ENCODE peak calls at places on chromosomes 7 and 10, in ten cellular contexts. N is GM06990, Y is GM23338, B is pancreas, C is AG09309, O is transverse colon, W is type B pancreatic cell, T is IMR-90, S is psoas muscle, P is fibroblast of lung. M is an unnamed sample.

GRCh38 chr10:99429521-99430095 is 816 bp downstream of the GOT1 start:
- DNase-seq in T (no peak), W (no peak), P (no peak), O (no peak), B (no peak), C (no peak), N (no peak), Y (peak), S (no peak), M (no peak)

GRCh38 chr7:9082203-9082602 is 648.8 kb downstream of the NXPH1 start:
- DNase-seq in B (no peak), T (no peak), N (no peak), P (no peak), Y (peak), C (no peak), O (no peak), S (no peak), W (no peak), M (no peak)

GRCh38 chr10:73576178-73576889 is 14.8 kb downstream of the USP54 start:
- DNase-seq in C (peak), W (no peak), S (no peak), B (peak), P (peak), O (no peak), T (peak), Y (no peak), N (no peak), M (no peak)

GRCh38 chr7:106289848-106290247 is 5.1 kb upstream of the NAMPT start:
- DNase-seq in T (peak), Y (no peak), C (no peak), W (no peak), P (peak), N (no peak), B (no peak), S (no peak), O (no peak), M (no peak)

GRCh38 chr10:131816157-131816775 is 84.5 kb upstream of the PPP2R2D start:
- DNase-seq in W (peak), T (no peak), Y (no peak), C (no peak), N (no peak), S (peak), O (no peak), B (peak), P (no peak), M (no peak)

GRCh38 chr7:154794147-154794780 is 208.7 kb downstream of the PAXIP1 start:
- DNase-seq in W (no peak), B (no peak), Y (no peak), P (no peak), N (peak), C (no peak), T (no peak), S (no peak), O (peak), M (no peak)

GRCh38 chr10:116450861-116451260 is 23.2 kb downstream of the PNLIPRP3 start:
- DNase-seq in W (no peak), S (no peak), O (no peak), T (no peak), B (no peak), C (no peak), Y (no peak), P (no peak), N (no peak), M (no peak)

GRCh38 chr7:99949645-99950228 is 20.3 kb upstream of the GJC3 start:
- DNase-seq in W (no peak), T (peak), C (no peak), Y (peak), N (no peak), B (no peak), P (peak), S (no peak), O (no peak), M (no peak)

GRCh38 chr7:123054357-123055133 is 59.0 kb upstream of the TAS2R16 start:
- DNase-seq in O (no peak), T (no peak), N (no peak), P (no peak), W (no peak), S (no peak), C (no peak), Y (peak), B (peak), M (no peak)

GRCh38 chr7:116083791-116084190 is 53.2 kb upstream of the TFEC start:
- DNase-seq in S (no peak), O (no peak), B (no peak), T (no peak), Y (no peak), P (no peak), N (no peak), C (no peak), W (no peak), M (no peak)

GRCh38 chr7:18337425-18337824 is 158.1 kb upstream of the HDAC9 start:
- DNase-seq in W (no peak), P (no peak), N (no peak), S (no peak), T (no peak), Y (no peak), B (no peak), C (no peak), O (no peak), M (no peak)

GRCh38 chr7:47102442-47102841 is 479.5 kb downstream of the TNS3 start:
- DNase-seq in W (no peak), P (no peak), T (no peak), Y (no peak), O (no peak), S (no peak), B (no peak), C (no peak), N (no peak), M (no peak)

GRCh38 chr7:140360697-140361229 is 37.6 kb downstream of the SLC37A3 start:
- DNase-seq in N (no peak), C (no peak), O (no peak), S (no peak), W (no peak), T (no peak), B (no peak), P (no peak), Y (no peak), M (no peak)

GRCh38 chr10:125531470-125531869 is 151.5 kb downstream of the TEX36 start:
- DNase-seq in N (no peak), W (no peak), C (no peak), O (no peak), Y (peak), P (peak), S (no peak), B (no peak), T (no peak), M (no peak)

GRCh38 chr10:22767859-22768258 is 53.5 kb upstream of the PIP4K2A start:
- DNase-seq in S (no peak), T (no peak), Y (no peak), O (no peak), N (no peak), B (no peak), W (no peak), P (no peak), C (no peak), M (no peak)

GRCh38 chr10:119598397-119598796 is 1.6 kb upstream of the TIAL1 start:
- DNase-seq in B (no peak), S (no peak), Y (no peak), C (no peak), W (no peak), O (no peak), T (no peak), P (no peak), N (no peak), M (no peak)

GRCh38 chr10:113960617-113961260 is 82.9 kb upstream of the ADRB1 start:
- DNase-seq in N (peak), W (no peak), O (peak), Y (peak), S (no peak), B (no peak), T (no peak), C (no peak), P (peak), M (no peak)

GRCh38 chr7:4939971-4940720 is 18.8 kb downstream of the MMD2 start:
- DNase-seq in Y (no peak), W (no peak), O (no peak), C (no peak), T (no peak), N (no peak), P (no peak), B (no peak), S (no peak), M (no peak)

GRCh38 chr7:106346678-106347217 is 62.0 kb upstream of the NAMPT start:
- DNase-seq in P (peak), O (no peak), S (no peak), W (no peak), N (peak), C (peak), Y (no peak), B (no peak), T (peak), M (no peak)

GRCh38 chr7:82305347-82306005 is 138.1 kb downstream of the CACNA2D1 start:
- DNase-seq in S (no peak), P (no peak), T (no peak), C (no peak), Y (peak), W (no peak), B (no peak), O (no peak), N (no peak), M (no peak)

GRCh38 chr10:66844176-66844947 is 81.5 kb upstream of the LRRTM3 start:
- DNase-seq in Y (no peak), S (no peak), C (no peak), B (no peak), N (no peak), O (no peak), P (no peak), T (no peak), W (no peak), M (no peak)

GRCh38 chr10:31645786-31646185 is 282.8 kb downstream of the ARHGAP12 start:
- DNase-seq in Y (no peak), O (no peak), B (no peak), W (no peak), S (no peak), P (peak), C (no peak), N (no peak), T (no peak), M (no peak)

GRCh38 chr7:95859434-95859833 is 87.1 kb downstream of the DYNC1I1 start:
- DNase-seq in Y (peak), B (no peak), W (no peak), O (no peak), C (peak), P (peak), S (no peak), N (no peak), T (peak), M (no peak)

GRCh38 chr7:148255333-148255732 is 335.2 kb upstream of the C7orf33 start:
- DNase-seq in O (no peak), S (no peak), W (no peak), N (no peak), B (no peak), P (no peak), Y (no peak), C (no peak), T (no peak), M (no peak)

GRCh38 chr7:13188236-13188635 is 500.8 kb downstream of the ARL4A start:
- DNase-seq in W (no peak), B (no peak), S (no peak), N (no peak), T (no peak), O (no peak), Y (no peak), C (no peak), P (no peak), M (no peak)

GRCh38 chr10:62230344-62231138 is 38.1 kb downstream of the RTKN2 start:
- DNase-seq in N (no peak), P (peak), S (no peak), B (no peak), Y (no peak), W (no peak), O (no peak), T (peak), C (peak), M (no peak)

GRCh38 chr10:104897679-104898078 is 256.6 kb downstream of the SORCS3 start:
- DNase-seq in Y (no peak), W (no peak), P (no peak), T (no peak), O (no peak), N (no peak), C (no peak), S (no peak), B (no peak), M (no peak)

GRCh38 chr10:116395223-116395985 is 32.2 kb upstream of the PNLIPRP3 start:
- DNase-seq in W (no peak), T (no peak), O (no peak), N (no peak), B (no peak), S (no peak), P (no peak), C (no peak), Y (no peak), M (no peak)

DNA sequence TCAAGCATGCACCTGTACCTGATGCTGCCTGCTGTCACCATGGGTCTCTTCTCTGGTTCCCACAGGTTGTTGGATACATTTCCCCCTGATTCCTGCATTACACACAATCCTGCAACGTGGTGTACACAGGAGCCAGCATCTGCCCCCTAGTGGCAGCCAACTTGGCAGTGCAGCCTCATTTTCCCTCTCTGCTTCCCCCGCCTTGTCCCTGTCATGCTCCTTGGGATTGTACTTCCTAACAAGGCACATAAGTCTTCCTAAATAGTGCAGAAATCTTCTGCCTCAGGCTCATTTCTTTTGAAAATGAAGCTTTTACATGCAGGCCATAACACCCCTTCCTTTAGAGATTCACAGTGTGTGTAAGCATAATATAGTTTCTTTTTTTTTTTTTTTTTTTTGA is 387.5 kb downstream of the CCSER2 start:
- DNase-seq in C (no peak), W (no peak), S (no peak), N (no peak), O (peak), P (no peak), B (no peak), T (peak), Y (peak), M (no peak)
- TF ChIP-seq CTCF in C (peak), W (peak), S (no peak), N (peak), O (peak), P (no peak), B (no peak), T (peak), Y (peak), M (no peak)

DNA sequence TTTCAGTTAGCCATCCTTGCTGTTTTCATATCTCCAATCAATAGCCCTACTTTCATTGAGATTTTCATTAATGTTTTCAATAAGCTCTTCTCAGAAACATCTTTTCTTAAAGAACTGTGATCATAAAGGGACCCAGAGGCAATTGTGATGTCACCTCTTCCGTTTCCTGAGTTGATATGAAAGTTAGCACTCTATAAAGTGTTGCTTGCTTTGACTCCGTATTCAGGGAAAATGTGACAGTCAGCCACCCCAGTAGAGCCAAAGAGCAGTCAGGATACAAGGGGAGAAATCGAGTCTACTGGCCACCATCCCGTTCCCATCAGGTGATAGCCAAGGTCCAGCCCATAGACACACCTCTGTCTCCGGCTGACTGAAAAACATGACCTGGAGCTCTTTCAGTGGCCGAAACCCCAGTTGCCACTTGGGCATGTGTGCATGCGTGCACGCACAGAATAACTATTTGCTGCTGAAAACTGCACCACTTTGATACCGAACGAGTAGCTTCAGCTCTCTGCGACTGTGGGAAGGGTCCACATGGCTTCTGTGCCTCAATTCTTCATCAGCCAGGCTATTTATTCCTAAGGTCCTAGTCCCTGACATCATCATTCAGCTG is 291.4 kb downstream of the USP6NL start:
- DNase-seq in Y (no peak), W (no peak), C (no peak), B (no peak), T (no peak), N (no peak), O (no peak), S (no peak), P (no peak), M (no peak)
- TF ChIP-seq CTCF in Y (no peak), W (no peak), C (no peak), B (no peak), T (no peak), N (no peak), O (no peak), S (no peak), P (no peak), M (no peak)

GRCh38 chr7:266851-267840 is 22.8 kb upstream of the FOXL3 start:
- DNase-seq in Y (peak), N (no peak), P (no peak), T (no peak), C (no peak), O (peak), S (peak), W (no peak), B (peak), M (no peak)
- TF ChIP-seq CTCF in Y (peak), N (no peak), P (peak), T (peak), C (peak), O (peak), S (peak), W (peak), B (peak), M (no peak)

GRCh38 chr10:63769367-63769766 is 248.2 kb downstream of the REEP3 start:
- DNase-seq in O (no peak), S (no peak), Y (no peak), T (no peak), C (no peak), B (no peak), P (no peak), W (no peak), N (no peak), M (no peak)

GRCh38 chr10:63770523-63770922 is 249.3 kb downstream of the REEP3 start:
- DNase-seq in S (no peak), N (no peak), Y (peak), B (no peak), P (no peak), C (no peak), O (no peak), T (no peak), W (no peak), M (no peak)

GRCh38 chr10:63765126-63765525 is 243.9 kb downstream of the REEP3 start:
- DNase-seq in B (no peak), Y (no peak), P (peak), N (no peak), W (no peak), O (no peak), T (peak), C (no peak), S (no peak), M (no peak)

GRCh38 chr10:63766766-63767505 is 245.7 kb downstream of the REEP3 start:
- DNase-seq in O (no peak), N (no peak), C (no peak), S (no peak), P (peak), Y (peak), B (no peak), W (no peak), T (peak), M (no peak)

GRCh38 chr10:63767512-63767911 is 246.3 kb downstream of the REEP3 start:
- DNase-seq in C (no peak), T (peak), O (no peak), Y (peak), N (no peak), S (no peak), W (no peak), P (peak), B (no peak), M (no peak)
- TF ChIP-seq CTCF in C (peak), T (peak), O (no peak), Y (peak), N (no peak), S (peak), W (peak), P (peak), B (no peak), M (no peak)

GRCh38 chr10:70265032-70265689 is 18.6 kb downstream of the NPFFR1 start:
- DNase-seq in C (no peak), Y (peak), W (no peak), B (peak), T (no peak), N (no peak), S (no peak), O (no peak), P (no peak), M (no peak)

GRCh38 chr10:70268376-70268775 is 15.4 kb downstream of the NPFFR1 start:
- DNase-seq in C (no peak), Y (no peak), S (no peak), T (no peak), P (no peak), N (no peak), W (no peak), O (no peak), B (no peak), M (no peak)

GRCh38 chr10:70266701-70267100 is 17.1 kb downstream of the NPFFR1 start:
- DNase-seq in N (no peak), C (no peak), O (no peak), S (no peak), T (no peak), Y (no peak), B (no peak), W (no peak), P (no peak), M (no peak)

GRCh38 chr10:70266056-70266455 is 17.7 kb downstream of the NPFFR1 start:
- DNase-seq in P (no peak), B (no peak), C (no peak), N (no peak), O (no peak), W (no peak), S (no peak), Y (no peak), T (no peak), M (no peak)

DNA sequence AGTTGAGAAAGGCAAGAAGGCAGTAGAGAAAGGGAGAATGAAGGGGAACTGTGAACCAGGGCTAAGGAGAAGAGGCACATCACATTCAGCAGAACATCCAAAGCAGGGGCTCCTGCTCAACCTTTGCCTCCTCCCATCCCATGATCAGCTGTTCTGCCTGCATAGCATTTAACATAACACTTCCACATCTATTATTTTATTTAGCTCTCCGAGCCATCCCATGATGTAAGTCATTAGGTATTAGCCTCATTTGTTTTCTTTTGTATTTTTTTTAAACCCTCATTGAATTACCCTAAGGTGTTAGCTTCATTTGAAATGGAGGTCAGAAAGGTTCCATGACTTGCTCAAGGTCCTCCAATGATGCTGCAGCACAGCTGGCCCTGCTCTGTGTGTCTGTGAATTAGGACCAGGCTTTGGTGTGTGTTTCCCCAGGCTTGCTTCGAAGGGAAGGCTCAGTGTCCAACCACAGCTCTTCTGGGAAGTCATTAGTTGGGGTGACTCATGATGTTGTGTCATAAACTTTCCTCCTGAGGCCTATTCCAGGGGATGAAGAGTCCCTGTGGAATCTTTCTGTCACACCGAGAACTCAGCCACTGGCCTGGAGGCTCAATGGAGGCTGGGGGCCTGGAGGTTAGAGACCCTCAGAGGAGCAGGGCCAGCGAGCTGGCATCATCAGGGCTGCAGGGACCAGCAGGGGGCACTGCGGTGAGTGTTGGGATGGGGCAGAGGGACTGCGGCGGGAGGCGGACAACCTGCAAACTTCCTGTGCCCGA is 16.5 kb downstream of the NPFFR1 start:
- DNase-seq in W (no peak), P (peak), S (no peak), C (peak), Y (peak), B (no peak), T (peak), N (no peak), O (peak), M (no peak)
- TF ChIP-seq CTCF in W (peak), P (no peak), S (no peak), C (peak), Y (peak), B (no peak), T (peak), N (peak), O (no peak), M (no peak)

GRCh38 chr7:131338173-131338572 is 10.5 kb downstream of the MKLN1 start:
- DNase-seq in N (no peak), C (no peak), B (no peak), T (no peak), W (no peak), Y (peak), S (no peak), O (no peak), P (no peak), M (no peak)
- TF ChIP-seq CTCF in N (no peak), C (no peak), B (no peak), T (no peak), W (no peak), Y (peak), S (no peak), O (no peak), P (no peak), M (no peak)